ENCODE peak calls at places on chromosome 13, in ten cellular contexts. W, Q, H, T, V, B, S, D, U and O are unnamed samples.

GRCh38 chr13:73731564-73731963 is 402.6 kb downstream of the KLF12 start:
- DNase-seq in W (no peak), Q (no peak), H (no peak), T (no peak), V (no peak), B (no peak), S (no peak), D (no peak), U (no peak), O (no peak)

GRCh38 chr13:64959276-64959675 is 2270.9 kb downstream of the PCDH9 start:
- DNase-seq in W (no peak), Q (no peak), H (no peak), T (no peak), V (no peak), B (no peak), S (no peak), D (no peak), U (no peak), O (no peak)

GRCh38 chr13:62678039-62678438 is 1262.4 kb upstream of the PCDH20 start:
- DNase-seq in W (no peak), Q (no peak), H (no peak), T (no peak), V (no peak), B (no peak), S (no peak), D (no peak), U (no peak), O (no peak)

GRCh38 chr13:44068737-44069136 is 189.0 kb downstream of the LACC1 start:
- DNase-seq in W (no peak), Q (no peak), H (no peak), T (peak; percentile 50), V (no peak), B (no peak), S (no peak), D (no peak), U (no peak), O (no peak)

GRCh38 chr13:75478659-75479058 is 3.3 kb downstream of the TBC1D4 start:
- DNase-seq in W (no peak), Q (no peak), H (no peak), T (no peak), V (no peak), B (no peak), S (no peak), D (no peak), U (no peak), O (no peak)

GRCh38 chr13:102846261-102847015 is 606 bp downstream of the ERCC5 start:
- DNase-seq in W (peak; percentile 59), Q (no peak), H (peak; percentile 42), T (peak; percentile 49), V (no peak), B (no peak), S (peak; percentile 5), D (no peak), U (no peak), O (no peak)

GRCh38 chr13:36030670-36031331 is 100.4 kb downstream of the DCLK1 start:
- DNase-seq in W (no peak), Q (no peak), H (no peak), T (peak; percentile 95), V (no peak), B (no peak), S (no peak), D (no peak), U (peak; percentile 25), O (no peak)

GRCh38 chr13:111595791-111596190 is 275.3 kb downstream of the TEX29 start:
- DNase-seq in W (no peak), Q (no peak), H (no peak), T (no peak), V (no peak), B (no peak), S (no peak), D (no peak), U (no peak), O (no peak)

GRCh38 chr13:55410398-55411330 is 1730.1 kb upstream of the PRR20A start:
- DNase-seq in W (no peak), Q (no peak), H (no peak), T (no peak), V (no peak), B (peak; percentile 19), S (no peak), D (no peak), U (no peak), O (no peak)
- H3K4me3 ChIP-seq in W (no peak overlapping the region), Q (no peak overlapping the region), H (no peak overlapping the region), T (no peak overlapping the region), V (no peak overlapping the region), B (no peak overlapping the region), S (no peak overlapping the region), D (no peak overlapping the region), U (no peak overlapping the region), O (no peak overlapping the region)

GRCh38 chr13:97490702-97491307 is 56.8 kb downstream of the RAP2A start:
- DNase-seq in W (no peak), Q (no peak), H (no peak), T (no peak), V (no peak), B (no peak), S (no peak), D (no peak), U (no peak), O (no peak)

GRCh38 chr13:97492684-97493371 is 58.9 kb downstream of the RAP2A start:
- DNase-seq in W (no peak), Q (no peak), H (no peak), T (no peak), V (no peak), B (no peak), S (no peak), D (no peak), U (no peak), O (no peak)

GRCh38 chr13:97493471-97493870 is 59.5 kb downstream of the RAP2A start:
- DNase-seq in W (no peak), Q (no peak), H (no peak), T (peak; percentile 47), V (no peak), B (no peak), S (no peak), D (no peak), U (no peak), O (no peak)

GRCh38 chr13:97491452-97491851 is 57.5 kb downstream of the RAP2A start:
- DNase-seq in W (no peak), Q (no peak), H (no peak), T (no peak), V (no peak), B (no peak), S (no peak), D (no peak), U (no peak), O (no peak)

DNA sequence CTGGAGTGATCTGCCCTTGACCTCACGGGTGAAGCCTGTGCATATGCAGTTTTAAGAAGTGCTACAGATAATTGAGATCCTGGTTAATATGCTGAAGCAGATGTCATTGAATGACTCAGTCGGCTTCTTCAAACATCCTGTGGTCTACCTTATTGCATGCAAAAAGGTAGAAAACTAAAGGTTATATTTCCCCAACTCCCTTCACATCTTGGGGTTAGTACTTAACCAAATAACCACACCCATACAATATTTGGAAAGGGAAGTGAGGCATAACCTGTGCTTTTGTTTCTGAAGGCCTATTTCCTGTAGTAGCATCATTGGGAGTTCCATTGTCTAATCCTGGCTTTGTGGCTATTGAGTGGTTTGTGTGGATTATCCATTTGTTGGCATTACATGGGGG is 58.3 kb downstream of the RAP2A start:
- DNase-seq in W (no peak), Q (no peak), H (no peak), T (no peak), V (no peak), B (no peak), S (no peak), D (no peak), U (no peak), O (no peak)
- TF ChIP-seq CTCF in W (no peak), Q (no peak), H (no peak), T (no peak), V (no peak), B (no peak), S (no peak), D (no peak), U (no peak), O (no peak)

GRCh38 chr13:50129065-50129922 is 114.0 kb downstream of the KCNRG start:
- DNase-seq in W (no peak), Q (no peak), H (no peak), T (peak; percentile 27), V (peak; percentile 54), B (peak; percentile 75), S (no peak), D (no peak), U (no peak), O (no peak)

GRCh38 chr13:50127017-50127725 is 111.9 kb downstream of the KCNRG start:
- DNase-seq in W (peak; percentile 66), Q (no peak), H (peak; percentile 36), T (peak; percentile 76), V (peak; percentile 47), B (peak; percentile 75), S (no peak), D (peak; percentile 42), U (no peak), O (no peak)

GRCh38 chr13:50126378-50127016 is 111.3 kb downstream of the KCNRG start:
- DNase-seq in W (no peak), Q (no peak), H (no peak), T (peak; percentile 52), V (no peak), B (no peak), S (peak; percentile 26), D (no peak), U (no peak), O (peak; percentile 34)

GRCh38 chr13:50128406-50129048 is 113.3 kb downstream of the KCNRG start:
- DNase-seq in W (no peak), Q (no peak), H (no peak), T (peak; percentile 3), V (no peak), B (no peak), S (no peak), D (no peak), U (no peak), O (no peak)

DNA sequence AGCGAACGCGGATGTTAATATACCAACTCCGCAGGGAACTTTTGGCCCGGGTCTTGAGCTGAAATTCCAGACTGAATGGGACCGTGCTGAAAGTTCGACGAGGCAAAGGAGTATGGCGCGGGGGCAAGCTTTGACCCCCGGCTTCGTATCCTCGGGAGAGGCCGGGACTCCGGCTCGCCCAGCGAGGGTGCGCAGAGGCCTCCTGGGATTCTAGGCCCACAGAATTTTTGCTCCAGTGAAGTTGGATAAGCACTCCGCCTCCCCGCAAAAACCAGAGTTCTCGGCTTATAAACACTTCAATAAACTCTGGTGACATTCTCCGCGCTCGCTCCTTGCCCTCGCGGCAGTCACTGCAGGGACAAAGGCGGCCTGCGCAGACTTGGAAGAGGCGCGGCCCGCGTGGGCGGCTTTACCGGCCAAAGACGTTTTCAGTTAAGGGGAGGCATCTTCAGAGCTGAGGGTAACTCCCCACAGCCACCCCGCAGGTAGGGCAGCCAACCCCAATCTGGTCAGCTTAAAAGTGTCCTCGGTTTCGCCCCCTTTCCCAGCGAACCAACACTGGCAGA is 112.6 kb downstream of the KCNRG start:
- DNase-seq in W (no peak), Q (no peak), H (no peak), T (no peak), V (no peak), B (no peak), S (no peak), D (no peak), U (no peak), O (no peak)
- H3K4me3 ChIP-seq in W (peak overlapping the region; percentile 82), Q (peak overlapping the region; percentile 93), H (no peak overlapping the region), T (peak overlapping the region; percentile 68), V (peak overlapping the region; percentile 95), B (peak overlapping the region; percentile 39), S (no peak overlapping the region), D (no peak overlapping the region), U (peak overlapping the region; percentile 26), O (no peak overlapping the region)

DNA sequence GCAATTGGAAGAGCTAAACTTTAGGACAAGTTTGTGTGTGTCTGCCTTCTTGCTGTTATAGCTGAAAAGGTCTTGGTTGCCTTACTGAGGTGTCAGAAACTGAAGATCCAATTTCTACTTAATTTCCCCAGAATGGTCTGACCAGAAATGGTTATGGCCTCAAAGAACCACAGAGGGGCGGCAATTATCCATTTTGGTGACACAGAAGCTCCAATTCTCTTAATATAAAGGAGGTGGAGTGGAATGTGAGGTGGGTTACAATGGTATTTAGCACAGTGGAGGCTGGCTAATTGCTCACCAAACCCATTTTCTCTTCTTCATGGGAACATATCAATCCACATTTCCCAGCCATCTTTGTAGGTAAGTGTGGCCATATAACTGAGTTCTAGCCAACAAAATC is 1157.2 kb downstream of the OLFM4 start:
- DNase-seq in W (no peak), Q (no peak), H (no peak), T (no peak), V (no peak), B (no peak), S (no peak), D (no peak), U (no peak), O (no peak)
- TF ChIP-seq CTCF in W (no peak), Q (no peak), H (peak; percentile 45), T (no peak), V (no peak), B (no peak), S (no peak), D (peak; percentile 13), U (no peak), O (peak; percentile 41)